ENCODE peak calls at places on chromosomes 11 and 22, in eight cellular contexts. F is endodermal cell, T is adrenal gland, I is NB4, J is choroid plexus epithelial cell, U is lung, R is Peyer's patch, X is upper lobe of right lung. B is an unnamed sample.

GRCh38 chr11:117900720-117901440 is 24.4 kb upstream of the FXYD6 start:
- DNase-seq in X (peak), F (peak), R (no peak), J (no peak), U (no peak), I (no peak), T (no peak), B (no peak)

GRCh38 chr11:33735426-33736147 is 636 bp downstream of the CD59 start:
- DNase-seq in X (peak), J (no peak), R (peak), I (peak), F (peak), T (peak), U (peak), B (no peak)

GRCh38 chr11:70060611-70061293 is 17.4 kb upstream of the ANO1 start:
- DNase-seq in T (no peak), X (no peak), U (no peak), I (no peak), J (no peak), R (no peak), F (no peak), B (no peak)

GRCh38 chr11:33530824-33531223 is 169.8 kb downstream of the C11orf91 start:
- DNase-seq in J (peak), U (no peak), T (no peak), I (no peak), X (no peak), F (no peak), R (no peak), B (peak)

GRCh38 chr22:17370766-17371181 is 1.5 kb downstream of the CECR2 start:
- DNase-seq in I (no peak), J (no peak), U (no peak), R (no peak), T (no peak), X (no peak), F (no peak), B (no peak)

GRCh38 chr11:134535029-134536025 is 123.3 kb upstream of the B3GAT1 start:
- DNase-seq in F (peak), J (no peak), R (no peak), T (no peak), X (peak), I (no peak), U (no peak), B (no peak)

GRCh38 chr11:92911478-92911877 is 58.0 kb upstream of the MTNR1B start:
- DNase-seq in F (no peak), U (no peak), J (no peak), R (no peak), X (no peak), T (no peak), I (no peak), B (no peak)

GRCh38 chr22:49929553-49929979 is 11.1 kb downstream of the CRELD2 start:
- DNase-seq in U (peak), J (peak), T (no peak), R (peak), X (peak), F (peak), I (peak), B (peak)

GRCh38 chr11:20563871-20564270 is 35.5 kb upstream of the SLC6A5 start:
- DNase-seq in X (no peak), R (no peak), T (no peak), I (no peak), F (no peak), U (no peak), J (no peak), B (no peak)

GRCh38 chr11:116193321-116194114 is 579.3 kb downstream of the BUD13 start:
- DNase-seq in T (no peak), F (peak), R (no peak), I (no peak), U (peak), X (peak), J (peak), B (peak)

GRCh38 chr22:37033605-37034430 is 14.3 kb downstream of the MPST start:
- DNase-seq in U (no peak), I (no peak), R (no peak), X (no peak), J (no peak), F (no peak), T (no peak), B (no peak)

GRCh38 chr11:104033134-104033533 is 3.3 kb upstream of the DDI1 start:
- DNase-seq in R (no peak), J (peak), F (no peak), T (peak), U (no peak), I (no peak), X (no peak), B (peak)

GRCh38 chr11:26134481-26135355 is 197.2 kb upstream of the ANO3 start:
- DNase-seq in X (no peak), U (no peak), F (peak), I (peak), T (no peak), R (no peak), J (peak), B (peak)

GRCh38 chr11:46170797-46171196 is 49.5 kb upstream of the PHF21A start:
- DNase-seq in R (no peak), X (no peak), I (no peak), T (no peak), F (no peak), J (no peak), U (no peak), B (no peak)

GRCh38 chr11:67271548-67272284 is 5.4 kb downstream of the GRK2 start:
- DNase-seq in R (peak), U (no peak), X (peak), I (peak), J (no peak), T (no peak), F (no peak), B (no peak)

GRCh38 chr11:27161071-27161470 is 120.5 kb downstream of the BBOX1 start:
- DNase-seq in I (no peak), F (no peak), X (no peak), J (no peak), T (no peak), U (no peak), R (no peak), B (peak)

DNA sequence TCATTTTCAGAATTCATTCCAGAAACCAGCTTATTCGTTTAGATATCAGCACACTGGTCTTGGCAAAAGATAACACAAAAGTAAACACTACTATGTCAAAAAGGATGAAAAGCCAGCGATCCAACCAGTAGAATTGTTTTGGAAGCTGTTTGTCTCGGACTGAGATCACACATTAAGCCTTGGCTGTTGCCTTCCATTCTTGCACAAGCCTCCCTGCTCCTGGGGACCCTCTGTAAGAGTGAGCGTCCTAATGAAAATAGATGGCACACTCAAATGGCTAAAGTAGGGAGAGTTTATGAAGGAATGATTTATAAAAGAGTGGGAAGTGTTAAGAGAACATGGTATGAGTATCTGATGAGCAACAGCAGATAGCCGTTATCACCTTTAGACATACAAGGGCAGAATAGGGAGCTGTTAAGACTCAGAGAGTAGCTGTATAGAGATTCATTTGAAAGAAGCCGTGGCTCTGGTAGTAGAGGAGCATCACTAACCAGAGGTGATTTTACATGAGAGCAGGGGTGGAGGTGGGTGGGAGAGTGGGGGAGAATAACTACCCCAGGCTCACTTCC is 25.2 kb downstream of the PDE3B start:
- DNase-seq in U (no peak), T (no peak), I (no peak), X (no peak), F (no peak), R (no peak), J (no peak), B (no peak)
- H3K4me3 ChIP-seq in U (no peak), T (no peak), I (no peak), X (no peak), F (no peak), R (no peak), J (no peak), B (no peak)

DNA sequence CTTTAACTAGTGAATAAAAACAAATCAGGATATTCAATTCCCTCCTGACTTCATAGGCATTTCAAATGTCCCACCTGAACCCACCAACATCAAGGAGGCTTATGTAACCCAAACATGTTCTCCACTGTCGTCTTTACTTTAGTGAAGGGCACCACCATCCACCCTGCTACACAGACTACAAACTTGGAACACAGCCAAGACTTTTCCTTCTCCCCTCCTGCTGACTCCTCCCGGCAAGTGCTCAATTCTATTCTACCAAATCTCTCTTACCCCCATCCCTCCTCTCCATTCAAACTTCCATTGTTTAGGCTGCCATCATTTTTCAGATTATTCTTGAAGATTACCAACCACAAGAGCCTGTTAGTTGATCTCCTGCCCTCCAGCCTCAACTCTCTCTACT is 24.3 kb downstream of the SAAL1 start:
- DNase-seq in X (no peak), F (no peak), R (no peak), J (no peak), I (no peak), U (no peak), T (no peak), B (no peak)
- TF ChIP-seq CTCF in X (no peak), F (no peak), R (no peak), J (no peak), I (no peak), U (no peak), T (no peak), B (no peak)

GRCh38 chr11:1869427-1870325 is 16.8 kb downstream of the LSP1 start:
- DNase-seq in R (no peak), I (no peak), J (no peak), U (no peak), F (no peak), X (peak), T (peak), B (no peak)
- H3K4me3 ChIP-seq in R (no peak), I (no peak), J (no peak), U (no peak), F (no peak), X (no peak), T (peak), B (no peak)

GRCh38 chr22:35345808-35346505 is 34.9 kb upstream of the HMOX1 start:
- DNase-seq in X (no peak), U (no peak), J (no peak), T (no peak), R (no peak), I (no peak), F (no peak), B (no peak)
- TF ChIP-seq CTCF in X (no peak), U (no peak), J (no peak), T (no peak), R (no peak), I (no peak), F (no peak), B (no peak)

DNA sequence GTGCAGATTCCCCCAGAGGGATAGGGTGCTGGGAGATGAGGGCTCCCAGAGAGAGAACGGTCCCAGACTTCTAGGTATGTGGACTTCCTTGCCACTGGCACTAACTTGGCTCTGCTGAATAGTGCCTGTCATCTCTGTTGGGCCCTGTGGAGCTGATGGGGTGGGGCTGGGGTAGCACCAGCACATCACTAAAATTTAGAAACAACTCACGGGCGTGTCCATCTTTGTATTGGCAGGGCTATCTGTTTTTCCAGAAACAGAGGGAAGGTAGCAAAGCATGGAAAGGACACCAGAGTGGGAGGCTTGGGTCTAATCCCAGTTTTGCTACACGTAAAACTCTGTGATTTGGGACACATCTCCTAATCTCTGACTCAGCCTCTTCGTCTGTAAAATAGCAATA is 25.8 kb downstream of the SWAP70 start:
- DNase-seq in X (no peak), I (no peak), J (no peak), F (no peak), R (no peak), U (no peak), T (no peak), B (peak)
- H3K4me3 ChIP-seq in X (no peak), I (no peak), J (no peak), F (no peak), R (no peak), U (no peak), T (no peak), B (peak)

GRCh38 chr11:118997627-118998387 is at the start of gene CENATAC:
- DNase-seq in X (peak), U (peak), T (peak), I (peak), F (peak), R (peak), J (peak), B (peak)

GRCh38 chr11:119000906-119001305 is 3.0 kb downstream of the CENATAC start:
- DNase-seq in I (no peak), J (no peak), F (no peak), U (no peak), X (no peak), T (no peak), R (no peak), B (no peak)

GRCh38 chr11:118998388-118998717 is 415 bp downstream of the CENATAC start:
- DNase-seq in J (no peak), R (peak), F (no peak), X (no peak), I (peak), U (no peak), T (no peak), B (no peak)

GRCh38 chr11:118998822-118999221 is 884 bp downstream of the CENATAC start:
- DNase-seq in J (peak), U (peak), X (no peak), F (peak), R (no peak), I (no peak), T (peak), B (peak)

GRCh38 chr11:118996926-118997626 is 862 bp upstream of the CENATAC start:
- DNase-seq in J (no peak), X (no peak), F (peak), T (no peak), U (no peak), I (peak), R (peak), B (peak)
- TF ChIP-seq CTCF in J (peak), X (peak), F (peak), T (no peak), U (no peak), I (peak), R (peak), B (peak)

DNA sequence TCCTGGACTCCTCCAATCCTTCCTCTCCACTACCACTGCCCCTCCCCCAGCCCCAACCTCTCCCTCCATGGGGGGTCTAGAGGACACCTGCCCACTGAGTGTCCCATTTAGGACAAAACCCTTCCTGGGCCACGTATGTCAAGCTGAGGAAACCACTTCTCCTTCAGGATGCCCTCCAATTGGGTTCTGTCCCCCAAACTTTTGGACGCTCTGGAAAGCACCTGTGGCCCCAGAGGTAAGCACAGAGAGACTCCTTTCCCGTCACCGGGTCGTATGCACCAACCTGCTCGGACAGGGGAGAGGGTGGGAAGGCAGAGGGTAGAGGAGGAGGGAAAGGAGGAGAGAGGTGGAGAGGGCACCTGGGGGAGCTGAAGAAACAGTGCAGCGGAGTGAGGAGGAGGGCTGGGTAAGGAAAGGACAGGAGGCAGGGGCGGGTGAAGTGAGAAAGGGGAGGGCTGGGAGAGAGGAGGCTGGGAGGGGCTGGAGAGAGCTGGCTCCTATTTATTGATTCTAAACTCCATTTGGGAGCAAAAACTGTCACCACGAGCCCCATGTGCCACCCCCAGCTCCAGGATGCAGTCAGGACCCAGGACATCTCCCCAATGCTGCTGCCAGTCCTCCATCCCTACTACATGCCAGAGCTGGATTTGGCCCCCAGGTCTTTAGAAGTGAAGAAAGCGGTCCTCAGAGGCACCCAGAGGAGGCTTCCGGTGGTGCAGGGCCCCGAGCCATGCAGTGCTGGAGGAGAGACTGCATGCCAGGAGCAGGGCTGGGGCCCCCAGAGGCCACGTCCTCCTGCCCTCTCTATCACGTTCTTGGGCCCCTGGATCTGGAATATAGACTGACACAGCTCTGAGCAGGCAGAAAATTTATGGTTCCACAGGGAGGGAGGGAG is 53.6 kb downstream of the SLC22A12 start:
- DNase-seq in J (no peak), U (no peak), T (no peak), R (no peak), F (peak), X (no peak), I (peak), B (no peak)
- H3K4me3 ChIP-seq in J (no peak), U (no peak), T (no peak), R (no peak), F (no peak), X (no peak), I (no peak), B (no peak)

B was measured in fibroblast of pulmonary artery.